ENCODE peak calls at places on chromosomes 2 and 18, in ten cellular contexts. One of them, this sample, is unnamed.

GRCh38 chr2:234881413-234882241 is 70.2 kb upstream of the SH3BP4 start:
- DNase-seq in GM04504: peak
- DNase-seq in upper lobe of left lung: peak
- DNase-seq in osteocyte: peak
- DNase-seq in nephron progenitor cell: peak
- DNase-seq in stimulated activated CD8-positive, alpha-beta memory T cell treated with anti-CD3 and anti-CD28 coated beads, Interleukin-12 subunit alpha, Interleukin-12 subunit beta, amount 100 ng/mL, for 1 hour: no peak
- DNase-seq in stromal cell of bone marrow: peak
- DNase-seq in stimulated activated CD4-positive, alpha-beta T cell treated with anti-CD3 and anti-CD28 coated beads, Interleukin-4, amount 100 ng/mL, for 48 hours: peak
- DNase-seq in NAMALWA: peak
- DNase-seq in NCI-H1694: peak
- DNase-seq in this sample: peak

GRCh38 chr2:36618381-36618780 is 20.4 kb upstream of the FEZ2 start:
- DNase-seq in GM04504: no peak
- DNase-seq in NAMALWA: peak
- DNase-seq in NCI-H1694: peak
- DNase-seq in nephron progenitor cell: peak
- DNase-seq in stromal cell of bone marrow: no peak
- DNase-seq in stimulated activated CD4-positive, alpha-beta T cell treated with anti-CD3 and anti-CD28 coated beads, Interleukin-4, amount 100 ng/mL, for 48 hours: no peak
- DNase-seq in stimulated activated CD8-positive, alpha-beta memory T cell treated with anti-CD3 and anti-CD28 coated beads, Interleukin-12 subunit alpha, Interleukin-12 subunit beta, amount 100 ng/mL, for 1 hour: no peak
- DNase-seq in upper lobe of left lung: peak
- DNase-seq in osteocyte: no peak
- DNase-seq in this sample: peak

GRCh38 chr2:157771234-157771633 is 104.9 kb downstream of the ACVR1 start:
- DNase-seq in nephron progenitor cell: no peak
- DNase-seq in stromal cell of bone marrow: no peak
- DNase-seq in stimulated activated CD4-positive, alpha-beta T cell treated with anti-CD3 and anti-CD28 coated beads, Interleukin-4, amount 100 ng/mL, for 48 hours: no peak
- DNase-seq in NCI-H1694: no peak
- DNase-seq in NAMALWA: no peak
- DNase-seq in stimulated activated CD8-positive, alpha-beta memory T cell treated with anti-CD3 and anti-CD28 coated beads, Interleukin-12 subunit alpha, Interleukin-12 subunit beta, amount 100 ng/mL, for 1 hour: no peak
- DNase-seq in upper lobe of left lung: no peak
- DNase-seq in GM04504: no peak
- DNase-seq in osteocyte: no peak
- DNase-seq in this sample: no peak

GRCh38 chr2:241958818-241959545 is 89.5 kb downstream of the RTP5 start:
- DNase-seq in osteocyte: no peak
- DNase-seq in NCI-H1694: no peak
- DNase-seq in NAMALWA: no peak
- DNase-seq in stimulated activated CD4-positive, alpha-beta T cell treated with anti-CD3 and anti-CD28 coated beads, Interleukin-4, amount 100 ng/mL, for 48 hours: no peak
- DNase-seq in upper lobe of left lung: no peak
- DNase-seq in stromal cell of bone marrow: no peak
- DNase-seq in nephron progenitor cell: no peak
- DNase-seq in GM04504: no peak
- DNase-seq in stimulated activated CD8-positive, alpha-beta memory T cell treated with anti-CD3 and anti-CD28 coated beads, Interleukin-12 subunit alpha, Interleukin-12 subunit beta, amount 100 ng/mL, for 1 hour: no peak
- DNase-seq in this sample: no peak

GRCh38 chr2:238955648-238956531 is 108.0 kb downstream of the TWIST2 start:
- DNase-seq in upper lobe of left lung: no peak
- DNase-seq in stromal cell of bone marrow: no peak
- DNase-seq in nephron progenitor cell: no peak
- DNase-seq in stimulated activated CD8-positive, alpha-beta memory T cell treated with anti-CD3 and anti-CD28 coated beads, Interleukin-12 subunit alpha, Interleukin-12 subunit beta, amount 100 ng/mL, for 1 hour: no peak
- DNase-seq in NCI-H1694: no peak
- DNase-seq in GM04504: no peak
- DNase-seq in NAMALWA: no peak
- DNase-seq in osteocyte: peak
- DNase-seq in stimulated activated CD4-positive, alpha-beta T cell treated with anti-CD3 and anti-CD28 coated beads, Interleukin-4, amount 100 ng/mL, for 48 hours: no peak
- DNase-seq in this sample: no peak

GRCh38 chr18:59446012-59446411 is 86.9 kb upstream of the LMAN1 start:
- DNase-seq in stimulated activated CD4-positive, alpha-beta T cell treated with anti-CD3 and anti-CD28 coated beads, Interleukin-4, amount 100 ng/mL, for 48 hours: no peak
- DNase-seq in GM04504: peak
- DNase-seq in osteocyte: no peak
- DNase-seq in NCI-H1694: no peak
- DNase-seq in nephron progenitor cell: peak
- DNase-seq in stimulated activated CD8-positive, alpha-beta memory T cell treated with anti-CD3 and anti-CD28 coated beads, Interleukin-12 subunit alpha, Interleukin-12 subunit beta, amount 100 ng/mL, for 1 hour: no peak
- DNase-seq in NAMALWA: peak
- DNase-seq in stromal cell of bone marrow: no peak
- DNase-seq in upper lobe of left lung: no peak
- DNase-seq in this sample: no peak

GRCh38 chr2:144328933-144329332 is 191.0 kb downstream of the ZEB2 start:
- DNase-seq in GM04504: no peak
- DNase-seq in stromal cell of bone marrow: no peak
- DNase-seq in nephron progenitor cell: no peak
- DNase-seq in upper lobe of left lung: no peak
- DNase-seq in stimulated activated CD8-positive, alpha-beta memory T cell treated with anti-CD3 and anti-CD28 coated beads, Interleukin-12 subunit alpha, Interleukin-12 subunit beta, amount 100 ng/mL, for 1 hour: no peak
- DNase-seq in osteocyte: no peak
- DNase-seq in NCI-H1694: no peak
- DNase-seq in NAMALWA: no peak
- DNase-seq in stimulated activated CD4-positive, alpha-beta T cell treated with anti-CD3 and anti-CD28 coated beads, Interleukin-4, amount 100 ng/mL, for 48 hours: no peak
- DNase-seq in this sample: no peak

GRCh38 chr2:10954416-10954815 is 42.7 kb downstream of the KCNF1 start:
- DNase-seq in NAMALWA: no peak
- DNase-seq in GM04504: no peak
- DNase-seq in stimulated activated CD8-positive, alpha-beta memory T cell treated with anti-CD3 and anti-CD28 coated beads, Interleukin-12 subunit alpha, Interleukin-12 subunit beta, amount 100 ng/mL, for 1 hour: no peak
- DNase-seq in NCI-H1694: no peak
- DNase-seq in stimulated activated CD4-positive, alpha-beta T cell treated with anti-CD3 and anti-CD28 coated beads, Interleukin-4, amount 100 ng/mL, for 48 hours: no peak
- DNase-seq in stromal cell of bone marrow: no peak
- DNase-seq in upper lobe of left lung: no peak
- DNase-seq in nephron progenitor cell: no peak
- DNase-seq in osteocyte: no peak
- DNase-seq in this sample: no peak

GRCh38 chr2:219401621-219402020 is 13.9 kb upstream of the DNPEP start:
- DNase-seq in GM04504: no peak
- DNase-seq in NAMALWA: no peak
- DNase-seq in nephron progenitor cell: no peak
- DNase-seq in NCI-H1694: no peak
- DNase-seq in osteocyte: no peak
- DNase-seq in stromal cell of bone marrow: no peak
- DNase-seq in upper lobe of left lung: no peak
- DNase-seq in stimulated activated CD8-positive, alpha-beta memory T cell treated with anti-CD3 and anti-CD28 coated beads, Interleukin-12 subunit alpha, Interleukin-12 subunit beta, amount 100 ng/mL, for 1 hour: no peak
- DNase-seq in stimulated activated CD4-positive, alpha-beta T cell treated with anti-CD3 and anti-CD28 coated beads, Interleukin-4, amount 100 ng/mL, for 48 hours: no peak
- DNase-seq in this sample: no peak

GRCh38 chr2:33719067-33719466 is 120.0 kb upstream of the FAM98A start:
- DNase-seq in upper lobe of left lung: no peak
- DNase-seq in stimulated activated CD8-positive, alpha-beta memory T cell treated with anti-CD3 and anti-CD28 coated beads, Interleukin-12 subunit alpha, Interleukin-12 subunit beta, amount 100 ng/mL, for 1 hour: no peak
- DNase-seq in NAMALWA: no peak
- DNase-seq in stimulated activated CD4-positive, alpha-beta T cell treated with anti-CD3 and anti-CD28 coated beads, Interleukin-4, amount 100 ng/mL, for 48 hours: no peak
- DNase-seq in osteocyte: no peak
- DNase-seq in nephron progenitor cell: no peak
- DNase-seq in NCI-H1694: no peak
- DNase-seq in stromal cell of bone marrow: no peak
- DNase-seq in GM04504: no peak
- DNase-seq in this sample: no peak

GRCh38 chr2:98869272-98869641 is 66.8 kb downstream of the CRACDL start:
- DNase-seq in osteocyte: peak
- DNase-seq in stimulated activated CD4-positive, alpha-beta T cell treated with anti-CD3 and anti-CD28 coated beads, Interleukin-4, amount 100 ng/mL, for 48 hours: no peak
- DNase-seq in NCI-H1694: no peak
- DNase-seq in stimulated activated CD8-positive, alpha-beta memory T cell treated with anti-CD3 and anti-CD28 coated beads, Interleukin-12 subunit alpha, Interleukin-12 subunit beta, amount 100 ng/mL, for 1 hour: no peak
- DNase-seq in nephron progenitor cell: no peak
- DNase-seq in stromal cell of bone marrow: no peak
- DNase-seq in NAMALWA: no peak
- DNase-seq in upper lobe of left lung: peak
- DNase-seq in GM04504: no peak
- DNase-seq in this sample: no peak

GRCh38 chr2:111198701-111199100 is 78.0 kb downstream of the BCL2L11 start:
- DNase-seq in osteocyte: peak
- DNase-seq in nephron progenitor cell: no peak
- DNase-seq in stromal cell of bone marrow: no peak
- DNase-seq in NAMALWA: no peak
- DNase-seq in GM04504: no peak
- DNase-seq in upper lobe of left lung: no peak
- DNase-seq in stimulated activated CD4-positive, alpha-beta T cell treated with anti-CD3 and anti-CD28 coated beads, Interleukin-4, amount 100 ng/mL, for 48 hours: no peak
- DNase-seq in stimulated activated CD8-positive, alpha-beta memory T cell treated with anti-CD3 and anti-CD28 coated beads, Interleukin-12 subunit alpha, Interleukin-12 subunit beta, amount 100 ng/mL, for 1 hour: no peak
- DNase-seq in NCI-H1694: no peak
- DNase-seq in this sample: no peak

GRCh38 chr18:78459646-78460045 is 520.0 kb upstream of the SALL3 start:
- DNase-seq in stimulated activated CD8-positive, alpha-beta memory T cell treated with anti-CD3 and anti-CD28 coated beads, Interleukin-12 subunit alpha, Interleukin-12 subunit beta, amount 100 ng/mL, for 1 hour: no peak
- DNase-seq in NCI-H1694: no peak
- DNase-seq in upper lobe of left lung: no peak
- DNase-seq in stimulated activated CD4-positive, alpha-beta T cell treated with anti-CD3 and anti-CD28 coated beads, Interleukin-4, amount 100 ng/mL, for 48 hours: no peak
- DNase-seq in nephron progenitor cell: no peak
- DNase-seq in NAMALWA: no peak
- DNase-seq in GM04504: no peak
- DNase-seq in stromal cell of bone marrow: no peak
- DNase-seq in osteocyte: no peak
- DNase-seq in this sample: no peak

GRCh38 chr2:50661682-50662081 is 370.2 kb downstream of the NRXN1 start:
- DNase-seq in nephron progenitor cell: no peak
- DNase-seq in osteocyte: no peak
- DNase-seq in GM04504: no peak
- DNase-seq in NCI-H1694: no peak
- DNase-seq in stromal cell of bone marrow: no peak
- DNase-seq in stimulated activated CD4-positive, alpha-beta T cell treated with anti-CD3 and anti-CD28 coated beads, Interleukin-4, amount 100 ng/mL, for 48 hours: no peak
- DNase-seq in NAMALWA: no peak
- DNase-seq in upper lobe of left lung: no peak
- DNase-seq in stimulated activated CD8-positive, alpha-beta memory T cell treated with anti-CD3 and anti-CD28 coated beads, Interleukin-12 subunit alpha, Interleukin-12 subunit beta, amount 100 ng/mL, for 1 hour: no peak
- DNase-seq in this sample: no peak

GRCh38 chr18:12031836-12032235 is 50.5 kb downstream of the IMPA2 start:
- DNase-seq in NAMALWA: no peak
- DNase-seq in stromal cell of bone marrow: peak
- DNase-seq in upper lobe of left lung: no peak
- DNase-seq in stimulated activated CD4-positive, alpha-beta T cell treated with anti-CD3 and anti-CD28 coated beads, Interleukin-4, amount 100 ng/mL, for 48 hours: no peak
- DNase-seq in osteocyte: no peak
- DNase-seq in nephron progenitor cell: no peak
- DNase-seq in GM04504: peak
- DNase-seq in NCI-H1694: no peak
- DNase-seq in stimulated activated CD8-positive, alpha-beta memory T cell treated with anti-CD3 and anti-CD28 coated beads, Interleukin-12 subunit alpha, Interleukin-12 subunit beta, amount 100 ng/mL, for 1 hour: no peak
- DNase-seq in this sample: no peak

GRCh38 chr2:168369087-168369486 is 87.0 kb upstream of the CERS6 start:
- DNase-seq in stimulated activated CD8-positive, alpha-beta memory T cell treated with anti-CD3 and anti-CD28 coated beads, Interleukin-12 subunit alpha, Interleukin-12 subunit beta, amount 100 ng/mL, for 1 hour: no peak
- DNase-seq in nephron progenitor cell: no peak
- DNase-seq in GM04504: no peak
- DNase-seq in NAMALWA: no peak
- DNase-seq in NCI-H1694: no peak
- DNase-seq in osteocyte: no peak
- DNase-seq in stromal cell of bone marrow: no peak
- DNase-seq in upper lobe of left lung: no peak
- DNase-seq in stimulated activated CD4-positive, alpha-beta T cell treated with anti-CD3 and anti-CD28 coated beads, Interleukin-4, amount 100 ng/mL, for 48 hours: no peak
- DNase-seq in this sample: no peak

GRCh38 chr2:177187631-177188312 is 24.8 kb upstream of the HNRNPA3 start:
- DNase-seq in stromal cell of bone marrow: peak
- DNase-seq in GM04504: no peak
- DNase-seq in stimulated activated CD4-positive, alpha-beta T cell treated with anti-CD3 and anti-CD28 coated beads, Interleukin-4, amount 100 ng/mL, for 48 hours: no peak
- DNase-seq in NAMALWA: no peak
- DNase-seq in nephron progenitor cell: peak
- DNase-seq in stimulated activated CD8-positive, alpha-beta memory T cell treated with anti-CD3 and anti-CD28 coated beads, Interleukin-12 subunit alpha, Interleukin-12 subunit beta, amount 100 ng/mL, for 1 hour: no peak
- DNase-seq in osteocyte: no peak
- DNase-seq in NCI-H1694: no peak
- DNase-seq in upper lobe of left lung: no peak
- DNase-seq in this sample: no peak

This sample was measured in GM12865.